ENCODE peak calls at places on chromosome 10, in ten cellular contexts. B is CD8-positive, alpha-beta memory T cell; K is GM06990; U is activated naive CD8-positive, alpha-beta T cell treated with anti-CD3 and anti-CD28 coated beads, Interleukin-2, amount 50 U/mL, for 24 hours; Q is HT-29; G is cardiac muscle cell; X is nephron progenitor cell; A is psoas muscle; F is T-cell; S is effector memory CD8-positive, alpha-beta T cell. L is an unnamed sample.

GRCh38 chr10:76651148-76651547 is 986.5 kb downstream of the KCNMA1 start:
- DNase-seq in B (no peak), K (no peak), U (no peak), Q (no peak), G (no peak), X (no peak), A (no peak), F (no peak), S (no peak), L (no peak)

GRCh38 chr10:122521011-122521410 is 39.5 kb upstream of the DMBT1 start:
- DNase-seq in B (no peak), K (no peak), U (no peak), Q (no peak), G (peak), X (no peak), A (no peak), F (no peak), S (no peak), L (no peak)

GRCh38 chr10:9634466-9634865 is 1383.2 kb upstream of the CELF2 start:
- DNase-seq in B (no peak), K (no peak), U (no peak), Q (no peak), G (peak), X (no peak), A (no peak), F (no peak), S (no peak), L (no peak)

GRCh38 chr10:22712959-22713852 is 1.2 kb downstream of the PIP4K2A start:
- DNase-seq in B (peak), K (peak), U (peak), Q (peak), G (peak), X (peak), A (peak), F (no peak), S (peak), L (peak)

GRCh38 chr10:29435809-29436501 is 147.1 kb downstream of the LYZL1 start:
- DNase-seq in B (no peak), K (no peak), U (no peak), Q (no peak), G (peak), X (no peak), A (no peak), F (no peak), S (no peak), L (no peak)

GRCh38 chr10:117946525-117947070 is 100.1 kb downstream of the RAB11FIP2 start:
- DNase-seq in B (no peak), K (no peak), U (no peak), Q (no peak), G (no peak), X (no peak), A (no peak), F (no peak), S (no peak), L (no peak)

GRCh38 chr10:34252111-34252510 is 563.0 kb downstream of the PARD3 start:
- DNase-seq in B (no peak), K (no peak), U (no peak), Q (no peak), G (peak), X (no peak), A (no peak), F (no peak), S (no peak), L (no peak)

GRCh38 chr10:19749185-19749729 is 67.0 kb upstream of the PLXDC2 start:
- DNase-seq in B (no peak), K (no peak), U (no peak), Q (no peak), G (peak), X (no peak), A (no peak), F (no peak), S (no peak), L (no peak)

GRCh38 chr10:79081353-79082034 is 12.7 kb downstream of the ZMIZ1 start:
- DNase-seq in B (no peak), K (no peak), U (no peak), Q (no peak), G (peak), X (no peak), A (peak), F (no peak), S (no peak), L (no peak)

GRCh38 chr10:42960491-42961155 is 116.2 kb upstream of the RET start:
- DNase-seq in B (no peak), K (no peak), U (no peak), Q (peak), G (no peak), X (no peak), A (no peak), F (no peak), S (no peak), L (no peak)

GRCh38 chr10:68348265-68348741 is 15.6 kb upstream of the PBLD start:
- DNase-seq in B (peak), K (no peak), U (peak), Q (peak), G (peak), X (peak), A (no peak), F (peak), S (peak), L (peak)

GRCh38 chr10:96225119-96225518 is 46.2 kb downstream of the BLNK start:
- DNase-seq in B (no peak), K (no peak), U (no peak), Q (peak), G (no peak), X (no peak), A (peak), F (no peak), S (no peak), L (no peak)

GRCh38 chr10:131641898-131642297 is 258.9 kb upstream of the PPP2R2D start:
- DNase-seq in B (no peak), K (no peak), U (no peak), Q (no peak), G (no peak), X (no peak), A (no peak), F (no peak), S (no peak), L (no peak)

GRCh38 chr10:92993671-92994304 is 66.8 kb upstream of the CYP26C1 start:
- DNase-seq in B (no peak), K (no peak), U (no peak), Q (no peak), G (no peak), X (no peak), A (no peak), F (no peak), S (no peak), L (no peak)

GRCh38 chr10:114301951-114302710 is 63.1 kb downstream of the VWA2 start:
- DNase-seq in B (no peak), K (no peak), U (no peak), Q (no peak), G (no peak), X (no peak), A (peak), F (no peak), S (no peak), L (no peak)

GRCh38 chr10:1354776-1355435 is 298.7 kb downstream of the WDR37 start:
- DNase-seq in B (no peak), K (no peak), U (no peak), Q (no peak), G (no peak), X (no peak), A (no peak), F (no peak), S (no peak), L (no peak)

GRCh38 chr10:60388709-60389241 is 900 bp downstream of the ANK3 start:
- DNase-seq in B (no peak), K (no peak), U (no peak), Q (peak), G (no peak), X (no peak), A (no peak), F (no peak), S (no peak), L (no peak)

L was measured in activated gamma-delta T cell treated with Interleukin-2 at 50 U/mL for 16 hours.